ENCODE peak calls at places on chromosomes 7 and 10, in five cellular contexts. X, F, C, Z and M are unnamed samples.

GRCh38 chr7:602341-603141 is 82.9 kb upstream of the PDGFA start:
- DNase-seq in X (no peak), F (no peak), C (no peak), Z (no peak), M (no peak)

GRCh38 chr7:98797150-98797549 is 72.7 kb downstream of the TMEM130 start:
- DNase-seq in X (no peak), F (no peak), C (no peak), Z (no peak), M (no peak)

GRCh38 chr10:19889279-19889678 is 73.0 kb downstream of the PLXDC2 start:
- DNase-seq in X (no peak), F (no peak), C (no peak), Z (no peak), M (no peak)

GRCh38 chr7:3439333-3440030 is 138.4 kb downstream of the SDK1 start:
- DNase-seq in X (peak), F (no peak), C (no peak), Z (no peak), M (peak)

GRCh38 chr10:88315746-88316145 is 267.4 kb downstream of the RNLS start:
- DNase-seq in X (no peak), F (no peak), C (no peak), Z (no peak), M (no peak)

GRCh38 chr7:7920056-7920455 is 48.5 kb upstream of the GLCCI1 start:
- DNase-seq in X (no peak), F (no peak), C (no peak), Z (no peak), M (no peak)

GRCh38 chr10:92839191-92840085 is 8.9 kb upstream of the EXOC6 start:
- DNase-seq in X (no peak), F (peak), C (peak), Z (no peak), M (peak)

GRCh38 chr7:124566576-124566975 is 199.0 kb downstream of the GPR37 start:
- DNase-seq in X (peak), F (no peak), C (no peak), Z (no peak), M (peak)

GRCh38 chr7:8442814-8443304 is 9.4 kb downstream of the NXPH1 start:
- DNase-seq in X (no peak), F (no peak), C (peak), Z (no peak), M (peak)

GRCh38 chr7:151426486-151426905 is 13.4 kb downstream of the CRYGN start:
- DNase-seq in X (peak), F (no peak), C (peak), Z (no peak), M (peak)

GRCh38 chr7:112157072-112157471 is 49.1 kb downstream of the DOCK4 start:
- DNase-seq in X (no peak), F (no peak), C (no peak), Z (no peak), M (no peak)